ENCODE peak calls at places on chromosomes 7 and 10, in eight cellular contexts. One of them, this sample, is unnamed.

GRCh38 chr10:2851544-2851943 is 215.8 kb upstream of the PFKP start:
- DNase-seq in AG09319: no peak
- DNase-seq in brain microvascular endothelial cell: no peak
- DNase-seq in HCT116: no peak
- DNase-seq in B cell: no peak
- DNase-seq in neural crest cell: no peak
- DNase-seq in heart left ventricle: no peak
- DNase-seq in thoracic aorta: no peak
- DNase-seq in this sample: no peak

GRCh38 chr7:139937685-139938084 is 108.6 kb downstream of the TBXAS1 start:
- DNase-seq in AG09319: no peak
- DNase-seq in brain microvascular endothelial cell: no peak
- DNase-seq in HCT116: no peak
- DNase-seq in B cell: no peak
- DNase-seq in neural crest cell: no peak
- DNase-seq in heart left ventricle: no peak
- DNase-seq in thoracic aorta: no peak
- DNase-seq in this sample: no peak

GRCh38 chr10:86222336-86222650 is 144.3 kb downstream of the GRID1 start:
- DNase-seq in AG09319: no peak
- DNase-seq in brain microvascular endothelial cell: no peak
- DNase-seq in HCT116: no peak
- DNase-seq in B cell: no peak
- DNase-seq in neural crest cell: no peak
- DNase-seq in heart left ventricle: no peak
- DNase-seq in thoracic aorta: no peak
- DNase-seq in this sample: no peak

GRCh38 chr10:101139421-101139911 is 8.4 kb downstream of the TLX1 start:
- DNase-seq in AG09319: no peak
- DNase-seq in brain microvascular endothelial cell: no peak
- DNase-seq in HCT116: no peak
- DNase-seq in B cell: no peak
- DNase-seq in neural crest cell: no peak
- DNase-seq in heart left ventricle: no peak
- DNase-seq in thoracic aorta: no peak
- DNase-seq in this sample: no peak

GRCh38 chr10:125629758-125630376 is 53.1 kb downstream of the TEX36 start:
- DNase-seq in AG09319: no peak
- DNase-seq in brain microvascular endothelial cell: peak; percentile 39
- DNase-seq in HCT116: peak; percentile 66
- DNase-seq in B cell: no peak
- DNase-seq in neural crest cell: no peak
- DNase-seq in heart left ventricle: no peak
- DNase-seq in thoracic aorta: no peak
- DNase-seq in this sample: peak; percentile 48

GRCh38 chr10:77409697-77410471 is 227.7 kb downstream of the KCNMA1 start:
- DNase-seq in AG09319: no peak
- DNase-seq in brain microvascular endothelial cell: no peak
- DNase-seq in HCT116: no peak
- DNase-seq in B cell: no peak
- DNase-seq in neural crest cell: no peak
- DNase-seq in heart left ventricle: no peak
- DNase-seq in thoracic aorta: no peak
- DNase-seq in this sample: no peak

GRCh38 chr10:122565766-122566206 is 5.2 kb downstream of the DMBT1 start:
- DNase-seq in AG09319: peak; percentile 59
- DNase-seq in brain microvascular endothelial cell: peak; percentile 83
- DNase-seq in HCT116: peak; percentile 85
- DNase-seq in B cell: no peak
- DNase-seq in neural crest cell: peak; percentile 83
- DNase-seq in heart left ventricle: peak; percentile 76
- DNase-seq in thoracic aorta: peak; percentile 28
- DNase-seq in this sample: peak; percentile 63

GRCh38 chr10:11579885-11580284 is 31.6 kb downstream of the USP6NL start:
- DNase-seq in AG09319: no peak
- DNase-seq in brain microvascular endothelial cell: no peak
- DNase-seq in HCT116: no peak
- DNase-seq in B cell: no peak
- DNase-seq in neural crest cell: no peak
- DNase-seq in heart left ventricle: no peak
- DNase-seq in thoracic aorta: no peak
- DNase-seq in this sample: no peak

DNA sequence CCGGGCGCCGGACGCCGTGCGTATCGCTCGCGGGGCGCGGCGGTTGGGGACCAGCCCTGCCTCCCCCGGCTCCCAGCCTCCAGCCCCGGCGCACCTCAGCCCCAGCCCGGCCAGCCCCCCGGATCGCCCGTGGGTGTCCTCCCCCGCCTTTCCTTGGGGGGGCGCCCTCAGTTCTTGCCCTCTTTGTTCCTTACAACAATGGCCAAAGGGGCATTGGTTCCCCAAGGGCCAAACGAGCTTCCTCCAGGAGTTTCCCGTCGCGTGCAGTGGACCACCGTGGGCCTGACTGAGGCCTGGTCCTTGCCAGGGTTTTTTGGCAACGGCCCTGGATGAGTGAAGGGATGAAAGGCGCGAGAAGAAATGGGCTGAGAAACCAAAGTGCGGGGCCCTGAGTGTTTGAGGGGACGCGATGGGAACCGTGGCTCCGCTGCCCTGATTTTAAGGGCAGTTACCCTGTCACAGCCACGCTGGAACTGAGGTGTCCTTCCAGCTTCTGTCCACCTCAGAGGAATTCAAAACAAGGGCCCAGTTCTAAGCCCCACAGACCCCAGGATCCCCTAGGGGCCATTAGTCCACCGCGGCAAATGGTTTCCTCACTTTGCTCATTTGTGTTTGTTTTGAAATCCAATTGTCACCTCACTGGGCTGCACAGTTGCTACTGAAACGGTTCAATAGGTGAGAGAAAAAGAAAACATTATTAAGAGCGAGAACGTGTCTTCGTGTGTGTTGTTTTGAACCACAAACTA is 1.4 kb downstream of the MACROH2A2 start:
- DNase-seq in AG09319: no peak
- DNase-seq in brain microvascular endothelial cell: no peak
- DNase-seq in HCT116: peak; percentile 15
- DNase-seq in B cell: no peak
- DNase-seq in neural crest cell: peak; percentile 37
- DNase-seq in heart left ventricle: peak; percentile 28
- DNase-seq in thoracic aorta: no peak
- DNase-seq in this sample: peak; percentile 27
- TF ChIP-seq CTCF in AG09319: peak; percentile 25
- TF ChIP-seq CTCF in brain microvascular endothelial cell: peak; percentile 50
- TF ChIP-seq CTCF in HCT116: peak; percentile 61
- TF ChIP-seq CTCF in B cell: no peak
- TF ChIP-seq CTCF in neural crest cell: peak; percentile 67
- TF ChIP-seq CTCF in heart left ventricle: no peak
- TF ChIP-seq CTCF in thoracic aorta: no peak
- TF ChIP-seq CTCF in this sample: no peak

GRCh38 chr10:35633006-35633980 is 8.8 kb downstream of the FZD8 start:
- DNase-seq in AG09319: no peak
- DNase-seq in brain microvascular endothelial cell: no peak
- DNase-seq in HCT116: no peak
- DNase-seq in B cell: no peak
- DNase-seq in neural crest cell: no peak
- DNase-seq in heart left ventricle: no peak
- DNase-seq in thoracic aorta: no peak
- DNase-seq in this sample: no peak

GRCh38 chr10:35636942-35637341 is 5.2 kb downstream of the FZD8 start:
- DNase-seq in AG09319: no peak
- DNase-seq in brain microvascular endothelial cell: no peak
- DNase-seq in HCT116: no peak
- DNase-seq in B cell: no peak
- DNase-seq in neural crest cell: no peak
- DNase-seq in heart left ventricle: no peak
- DNase-seq in thoracic aorta: no peak
- DNase-seq in this sample: no peak

GRCh38 chr10:35635576-35635975 is 6.5 kb downstream of the FZD8 start:
- DNase-seq in AG09319: no peak
- DNase-seq in brain microvascular endothelial cell: peak; percentile 70
- DNase-seq in HCT116: peak; percentile 57
- DNase-seq in B cell: peak; percentile 70
- DNase-seq in neural crest cell: peak; percentile 50
- DNase-seq in heart left ventricle: no peak
- DNase-seq in thoracic aorta: no peak
- DNase-seq in this sample: peak; percentile 60

GRCh38 chr10:35631404-35631803 is 10.7 kb downstream of the FZD8 start:
- DNase-seq in AG09319: no peak
- DNase-seq in brain microvascular endothelial cell: no peak
- DNase-seq in HCT116: no peak
- DNase-seq in B cell: no peak
- DNase-seq in neural crest cell: no peak
- DNase-seq in heart left ventricle: no peak
- DNase-seq in thoracic aorta: no peak
- DNase-seq in this sample: no peak

DNA sequence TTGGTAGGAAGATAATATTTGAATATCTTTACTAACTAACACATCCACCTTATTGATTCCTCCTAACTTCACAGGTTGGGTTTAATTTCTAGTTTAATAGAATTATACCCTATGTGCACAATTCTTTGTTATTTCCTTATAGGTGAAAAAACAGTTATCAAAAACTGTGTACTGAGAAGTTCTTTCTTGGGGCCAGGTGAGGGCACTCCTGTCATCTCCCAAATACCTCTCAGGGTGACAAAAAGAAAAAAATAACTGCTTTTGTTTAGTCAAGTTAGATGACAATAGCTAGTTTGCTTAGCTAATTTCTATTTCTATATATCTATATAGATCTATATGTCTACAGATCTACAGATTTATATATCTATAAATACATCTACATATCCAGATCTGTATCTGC is 10.1 kb downstream of the FZD8 start:
- DNase-seq in AG09319: no peak
- DNase-seq in brain microvascular endothelial cell: no peak
- DNase-seq in HCT116: no peak
- DNase-seq in B cell: no peak
- DNase-seq in neural crest cell: no peak
- DNase-seq in heart left ventricle: no peak
- DNase-seq in thoracic aorta: no peak
- DNase-seq in this sample: no peak
- TF ChIP-seq CTCF in AG09319: no peak
- TF ChIP-seq CTCF in brain microvascular endothelial cell: no peak
- TF ChIP-seq CTCF in HCT116: peak; percentile 21
- TF ChIP-seq CTCF in B cell: no peak
- TF ChIP-seq CTCF in neural crest cell: no peak
- TF ChIP-seq CTCF in heart left ventricle: no peak
- TF ChIP-seq CTCF in thoracic aorta: no peak
- TF ChIP-seq CTCF in this sample: no peak

DNA sequence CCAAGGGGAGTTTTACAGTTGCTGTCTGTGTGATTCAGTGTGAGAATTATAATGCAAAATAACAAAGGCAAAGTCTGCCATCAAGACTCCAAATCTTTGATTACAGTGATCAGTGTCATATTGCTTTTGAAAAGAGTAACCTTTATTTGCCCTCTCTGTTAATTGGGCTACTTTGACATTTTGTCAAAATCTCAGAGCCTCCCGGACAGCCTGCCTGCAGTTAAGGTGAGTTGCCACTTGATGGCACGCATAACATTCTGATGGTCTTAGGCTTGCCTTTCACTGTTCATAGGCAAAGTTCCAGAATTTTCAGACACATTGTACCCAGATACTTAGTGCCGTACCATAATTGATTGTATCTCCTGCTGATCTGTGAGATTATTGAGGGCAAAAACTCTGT is 253.5 kb downstream of the ABCA13 start:
- DNase-seq in AG09319: no peak
- DNase-seq in brain microvascular endothelial cell: peak; percentile 13
- DNase-seq in HCT116: no peak
- DNase-seq in B cell: no peak
- DNase-seq in neural crest cell: no peak
- DNase-seq in heart left ventricle: no peak
- DNase-seq in thoracic aorta: no peak
- DNase-seq in this sample: peak; percentile 38
- TF ChIP-seq CTCF in AG09319: peak; percentile 8
- TF ChIP-seq CTCF in brain microvascular endothelial cell: peak; percentile 75
- TF ChIP-seq CTCF in HCT116: peak; percentile 31
- TF ChIP-seq CTCF in B cell: no peak
- TF ChIP-seq CTCF in neural crest cell: peak; percentile 74
- TF ChIP-seq CTCF in heart left ventricle: peak; percentile 22
- TF ChIP-seq CTCF in thoracic aorta: no peak
- TF ChIP-seq CTCF in this sample: peak; percentile 56

GRCh38 chr7:157874870-157875229 is 538.0 kb downstream of the DNAJB6 start:
- DNase-seq in AG09319: no peak
- DNase-seq in brain microvascular endothelial cell: no peak
- DNase-seq in HCT116: no peak
- DNase-seq in B cell: no peak
- DNase-seq in neural crest cell: no peak
- DNase-seq in heart left ventricle: no peak
- DNase-seq in thoracic aorta: no peak
- DNase-seq in this sample: no peak

GRCh38 chr7:157876469-157877285 is 539.9 kb downstream of the DNAJB6 start:
- DNase-seq in AG09319: no peak
- DNase-seq in brain microvascular endothelial cell: no peak
- DNase-seq in HCT116: no peak
- DNase-seq in B cell: no peak
- DNase-seq in neural crest cell: no peak
- DNase-seq in heart left ventricle: no peak
- DNase-seq in thoracic aorta: no peak
- DNase-seq in this sample: no peak

GRCh38 chr7:157874208-157874816 is 537.5 kb downstream of the DNAJB6 start:
- DNase-seq in AG09319: no peak
- DNase-seq in brain microvascular endothelial cell: no peak
- DNase-seq in HCT116: no peak
- DNase-seq in B cell: no peak
- DNase-seq in neural crest cell: no peak
- DNase-seq in heart left ventricle: no peak
- DNase-seq in thoracic aorta: no peak
- DNase-seq in this sample: no peak

GRCh38 chr7:157873664-157874063 is 536.9 kb downstream of the DNAJB6 start:
- DNase-seq in AG09319: no peak
- DNase-seq in brain microvascular endothelial cell: no peak
- DNase-seq in HCT116: no peak
- DNase-seq in B cell: no peak
- DNase-seq in neural crest cell: no peak
- DNase-seq in heart left ventricle: no peak
- DNase-seq in thoracic aorta: no peak
- DNase-seq in this sample: no peak

DNA sequence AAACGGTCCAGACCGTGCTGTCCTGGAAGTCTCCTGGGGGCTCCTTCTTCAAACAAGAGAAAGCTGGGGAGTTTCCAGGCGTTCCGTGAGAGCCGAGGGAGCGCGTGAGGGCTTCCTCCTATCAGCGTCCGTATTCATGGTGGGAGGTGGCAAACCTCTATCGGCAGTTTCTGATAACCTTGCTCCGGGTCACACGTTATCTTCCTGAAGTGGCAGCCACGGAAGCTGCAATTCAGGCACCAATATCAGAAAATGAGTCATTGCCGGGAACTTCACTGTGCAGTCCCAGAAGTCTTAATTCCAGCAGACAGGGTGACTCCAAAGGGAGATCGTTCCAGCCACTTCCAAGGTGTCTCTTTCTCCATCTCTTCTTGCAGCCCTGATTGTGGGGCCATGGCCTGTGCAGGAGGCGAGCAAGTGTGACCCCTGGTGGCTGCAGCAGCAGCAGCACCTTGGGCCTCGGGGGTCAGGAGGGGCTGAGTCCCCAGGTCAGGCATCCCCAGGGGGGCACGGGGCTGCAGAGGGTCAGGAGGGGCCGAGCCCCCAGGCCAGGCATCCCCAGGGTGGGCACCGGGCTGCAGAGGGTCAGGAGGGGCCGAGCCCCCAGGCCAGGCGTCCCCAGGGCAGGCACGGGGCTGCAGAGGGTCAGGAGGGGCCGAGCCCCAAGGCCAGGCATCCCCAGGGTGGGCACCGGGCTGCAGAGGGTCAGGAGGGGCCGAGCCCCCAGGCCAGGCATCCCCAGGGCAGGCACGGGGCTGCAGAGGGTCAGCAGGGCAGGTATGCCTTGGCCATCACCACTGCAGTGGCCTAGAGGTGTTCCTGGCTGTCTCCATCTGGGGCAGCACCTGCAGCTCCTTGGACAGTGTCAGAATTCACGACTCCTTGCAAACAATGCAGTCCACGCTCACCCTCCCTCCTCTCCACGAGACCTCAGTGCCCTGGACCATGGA is 538.7 kb downstream of the DNAJB6 start:
- DNase-seq in AG09319: no peak
- DNase-seq in brain microvascular endothelial cell: peak; percentile 58
- DNase-seq in HCT116: peak; percentile 23
- DNase-seq in B cell: no peak
- DNase-seq in neural crest cell: peak; percentile 62
- DNase-seq in heart left ventricle: no peak
- DNase-seq in thoracic aorta: no peak
- DNase-seq in this sample: no peak
- TF ChIP-seq CTCF in AG09319: no peak
- TF ChIP-seq CTCF in brain microvascular endothelial cell: peak; percentile 49
- TF ChIP-seq CTCF in HCT116: peak; percentile 84
- TF ChIP-seq CTCF in B cell: no peak
- TF ChIP-seq CTCF in neural crest cell: peak; percentile 78
- TF ChIP-seq CTCF in heart left ventricle: peak; percentile 57
- TF ChIP-seq CTCF in thoracic aorta: no peak
- TF ChIP-seq CTCF in this sample: no peak

This sample was measured in GM13976.